ENCODE peak calls at places on chromosome 7, in five cellular contexts. G, N, B, O and S are unnamed samples. For H3K4me1, the result is how much of the 10 kb centered on the place peaks cover.

GRCh38 chr7:100053201-100053600 is 3.6 kb downstream of the ZSCAN21 start:
- DNase-seq in G (no peak), N (peak), B (no peak), O (peak), S (no peak)

GRCh38 chr7:105905209-105905910 is 29.0 kb upstream of the ATXN7L1 start:
- DNase-seq in G (no peak), N (no peak), B (no peak), O (peak), S (peak)

GRCh38 chr7:102431617-102432298 is 1.6 kb upstream of the ORAI2 start:
- DNase-seq in G (peak), N (peak), B (no peak), O (peak), S (no peak)

GRCh38 chr7:124723012-124723411 is 42.6 kb downstream of the GPR37 start:
- DNase-seq in G (no peak), N (peak), B (no peak), O (no peak), S (no peak)

GRCh38 chr7:26182706-26183105 is 17.8 kb downstream of the HNRNPA2B1 start:
- DNase-seq in G (no peak), N (no peak), B (no peak), O (no peak), S (no peak)

GRCh38 chr7:74523015-74523414 is 69.3 kb downstream of the GTF2IRD1 start:
- DNase-seq in G (no peak), N (no peak), B (no peak), O (no peak), S (no peak)

GRCh38 chr7:55467047-55467593 is 102.0 kb downstream of the LANCL2 start:
- DNase-seq in G (no peak), N (no peak), B (no peak), O (no peak), S (no peak)

GRCh38 chr7:98810166-98810802 is 59.5 kb downstream of the TMEM130 start:
- DNase-seq in G (no peak), N (no peak), B (no peak), O (no peak), S (no peak)

GRCh38 chr7:48360574-48360973 is 189.3 kb downstream of the ABCA13 start:
- DNase-seq in G (no peak), N (no peak), B (no peak), O (no peak), S (no peak)

GRCh38 chr7:117019786-117020604 is 66.7 kb downstream of the ST7 start:
- DNase-seq in G (no peak), N (peak), B (peak), O (peak), S (peak)

GRCh38 chr7:30815016-30815854 is 44.0 kb downstream of the MINDY4 start:
- DNase-seq in G (no peak), N (peak), B (peak), O (no peak), S (no peak)

GRCh38 chr7:135210818-135211178 is 528 bp downstream of the WDR91 start:
- DNase-seq in G (no peak), N (peak), B (no peak), O (no peak), S (no peak)

GRCh38 chr7:90461216-90461615 is 8.2 kb upstream of the PTTG1IP2 start:
- DNase-seq in G (no peak), N (peak), B (no peak), O (no peak), S (no peak)

GRCh38 chr7:610531-611280 is 91.1 kb upstream of the PDGFA start:
- DNase-seq in G (no peak), N (peak), B (no peak), O (no peak), S (no peak)

GRCh38 chr7:2151235-2151634 is 81.5 kb downstream of the MAD1L1 start:
- DNase-seq in G (no peak), N (no peak), B (no peak), O (no peak), S (no peak)

GRCh38 chr7:30427296-30428080 is 51.1 kb downstream of the NOD1 start:
- DNase-seq in G (no peak), N (no peak), B (no peak), O (no peak), S (no peak)

GRCh38 chr7:36388423-36388822 is 1.2 kb upstream of the ANLN start:
- DNase-seq in G (no peak), N (no peak), B (no peak), O (no peak), S (no peak)

GRCh38 chr7:64768824-64769223 is 25.4 kb upstream of the ZNF138 start:
- DNase-seq in G (no peak), N (no peak), B (no peak), O (no peak), S (no peak)

GRCh38 chr7:64775289-64775688 is 18.9 kb upstream of the ZNF138 start:
- DNase-seq in G (no peak), N (no peak), B (no peak), O (no peak), S (no peak)

DNA sequence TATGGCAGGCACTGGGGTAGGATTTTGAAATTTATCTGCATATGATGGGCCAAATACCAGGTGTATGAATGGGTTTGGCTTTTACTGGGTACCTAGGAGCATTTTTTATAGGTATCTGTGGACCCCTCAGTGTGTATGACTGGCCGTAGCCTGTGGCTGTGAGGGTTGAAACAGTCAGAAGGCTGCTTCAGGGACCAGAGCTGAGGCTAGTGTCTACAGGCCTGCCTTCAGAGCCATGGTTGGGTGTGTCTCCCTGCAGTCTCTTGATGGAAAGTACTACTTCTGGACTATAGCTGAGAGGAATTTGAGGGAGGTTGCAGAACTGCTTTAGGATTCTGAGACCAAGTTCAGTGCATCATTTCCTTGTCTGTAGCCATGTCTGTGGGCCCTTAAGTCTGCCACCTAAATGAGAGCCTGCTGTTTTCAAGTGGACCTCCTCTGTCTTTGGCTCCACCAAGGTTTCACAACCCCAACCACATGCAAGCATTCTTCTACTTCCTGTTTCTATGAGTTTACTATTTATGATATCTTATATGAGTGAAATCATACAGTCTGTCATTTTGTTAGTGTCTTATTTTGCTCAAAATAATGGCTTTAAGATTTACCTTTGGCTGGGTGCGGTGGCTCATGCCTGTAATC is 19.9 kb upstream of the ZNF138 start:
- DNase-seq in G (no peak), N (no peak), B (no peak), O (no peak), S (no peak)
- H3K4me3 ChIP-seq in G (no peak), N (no peak), B (no peak), O (no peak), S (no peak)

DNA sequence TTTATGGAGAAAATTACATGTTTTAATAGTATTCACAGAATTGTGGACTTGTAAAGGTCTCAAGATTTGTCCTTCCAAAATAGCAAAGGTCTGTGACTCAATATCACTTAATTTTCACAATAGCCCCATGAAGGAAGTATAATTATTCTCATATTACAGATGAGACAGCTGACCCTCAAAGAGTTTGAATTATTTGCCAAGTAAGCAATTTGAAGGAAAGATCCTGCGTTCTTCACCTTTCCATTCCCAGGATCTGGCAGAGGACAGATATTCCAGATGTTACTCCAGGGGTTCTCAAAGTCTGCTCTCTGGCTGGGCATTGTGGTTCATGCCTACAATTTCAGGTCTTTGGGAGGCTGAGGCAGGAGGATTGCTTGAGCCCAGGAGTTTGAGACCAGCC is 559.4 kb upstream of the AUTS2 start:
- DNase-seq in G (no peak), N (no peak), B (no peak), O (no peak), S (no peak)
- H3K4me1 ChIP-seq in G (under half), N (under half), B (under half), O (under half), S (under half)

GRCh38 chr7:120991133-120991532 is 2.6 kb downstream of the CPED1 start:
- DNase-seq in G (no peak), N (peak), B (no peak), O (no peak), S (no peak)
- H3K4me3 ChIP-seq in G (no peak), N (peak), B (no peak), O (no peak), S (no peak)

GRCh38 chr7:20222219-20222828 is 5.1 kb upstream of the MACC1 start:
- DNase-seq in G (no peak), N (no peak), B (no peak), O (no peak), S (no peak)
- H3K4me1 ChIP-seq in G (under half), N (under half), B (under half), O (under half), S (under half)

GRCh38 chr7:27191716-27192545 is 6.9 kb upstream of the HOXA11 start:
- DNase-seq in G (no peak), N (no peak), B (peak), O (peak), S (no peak)

GRCh38 chr7:27192546-27193334 is 7.2 kb downstream of the HOXA13 start:
- DNase-seq in G (no peak), N (peak), B (peak), O (peak), S (no peak)

GRCh38 chr7:27189560-27190283 is 4.7 kb upstream of the HOXA11 start:
- DNase-seq in G (no peak), N (no peak), B (peak), O (peak), S (no peak)

GRCh38 chr7:27190284-27190748 is 5.3 kb upstream of the HOXA11 start:
- DNase-seq in G (no peak), N (no peak), B (peak), O (peak), S (no peak)

GRCh38 chr7:27191081-27191715 is 6.2 kb upstream of the HOXA11 start:
- DNase-seq in G (no peak), N (no peak), B (no peak), O (peak), S (no peak)
- H3K4me3 ChIP-seq in G (no peak), N (no peak), B (no peak), O (no peak), S (no peak)